ENCODE peak calls at places on chromosomes 7 and 10, in five cellular contexts. One of them, this sample, is unnamed.

GRCh38 chr10:17588420-17588819 is 28.8 kb downstream of the HACD1 start:
- DNase-seq in choroid plexus epithelial cell: no peak
- DNase-seq in activated naive CD4-positive, alpha-beta T cell: no peak
- DNase-seq in COLO829: no peak
- DNase-seq in GM18507: no peak
- DNase-seq in this sample: no peak

GRCh38 chr7:27066148-27066547 is 29.7 kb downstream of the HOXA1 start:
- DNase-seq in choroid plexus epithelial cell: no peak
- DNase-seq in GM18507: no peak
- DNase-seq in activated naive CD4-positive, alpha-beta T cell: no peak
- DNase-seq in COLO829: no peak
- DNase-seq in this sample: no peak

GRCh38 chr7:102914585-102914984 is 1.8 kb downstream of the LRRC17 start:
- DNase-seq in COLO829: no peak
- DNase-seq in GM18507: no peak
- DNase-seq in activated naive CD4-positive, alpha-beta T cell: no peak
- DNase-seq in choroid plexus epithelial cell: peak; percentile 96
- DNase-seq in this sample: no peak

GRCh38 chr7:55550838-55551537 is 21.3 kb downstream of the VOPP1 start:
- DNase-seq in COLO829: no peak
- DNase-seq in activated naive CD4-positive, alpha-beta T cell: no peak
- DNase-seq in choroid plexus epithelial cell: no peak
- DNase-seq in GM18507: no peak
- DNase-seq in this sample: no peak

GRCh38 chr10:132904814-132905649 is 37.3 kb downstream of the CFAP46 start:
- DNase-seq in GM18507: no peak
- DNase-seq in choroid plexus epithelial cell: no peak
- DNase-seq in COLO829: no peak
- DNase-seq in activated naive CD4-positive, alpha-beta T cell: no peak
- DNase-seq in this sample: no peak

GRCh38 chr10:124719213-124719851 is 24.8 kb downstream of the FAM53B start:
- DNase-seq in GM18507: no peak
- DNase-seq in activated naive CD4-positive, alpha-beta T cell: peak; percentile 16
- DNase-seq in COLO829: no peak
- DNase-seq in choroid plexus epithelial cell: peak; percentile 52
- DNase-seq in this sample: no peak

GRCh38 chr10:78248651-78249464 is 215.2 kb downstream of the RPS24 start:
- DNase-seq in GM18507: no peak
- DNase-seq in COLO829: no peak
- DNase-seq in activated naive CD4-positive, alpha-beta T cell: no peak
- DNase-seq in choroid plexus epithelial cell: peak; percentile 46
- DNase-seq in this sample: no peak

GRCh38 chr10:118241229-118242137 is 100.6 kb downstream of the FAM204A start:
- DNase-seq in COLO829: peak; percentile 56
- DNase-seq in GM18507: no peak
- DNase-seq in activated naive CD4-positive, alpha-beta T cell: peak; percentile 6
- DNase-seq in choroid plexus epithelial cell: peak; percentile 90
- DNase-seq in this sample: peak; percentile 38

GRCh38 chr10:101892782-101893391 is 49.3 kb upstream of the KCNIP2 start:
- DNase-seq in GM18507: no peak
- DNase-seq in activated naive CD4-positive, alpha-beta T cell: no peak
- DNase-seq in COLO829: no peak
- DNase-seq in choroid plexus epithelial cell: no peak
- DNase-seq in this sample: no peak

GRCh38 chr10:49108656-49109055 is 6.7 kb downstream of the VSTM4 start:
- DNase-seq in COLO829: no peak
- DNase-seq in choroid plexus epithelial cell: no peak
- DNase-seq in GM18507: no peak
- DNase-seq in activated naive CD4-positive, alpha-beta T cell: no peak
- DNase-seq in this sample: no peak

GRCh38 chr10:79399242-79399831 is 46.1 kb downstream of the ZCCHC24 start:
- DNase-seq in activated naive CD4-positive, alpha-beta T cell: no peak
- DNase-seq in choroid plexus epithelial cell: peak; percentile 99
- DNase-seq in GM18507: no peak
- DNase-seq in COLO829: peak; percentile 81
- DNase-seq in this sample: no peak

GRCh38 chr7:104299323-104299722 is 29.1 kb upstream of the LHFPL3 start:
- DNase-seq in choroid plexus epithelial cell: no peak
- DNase-seq in GM18507: no peak
- DNase-seq in COLO829: no peak
- DNase-seq in activated naive CD4-positive, alpha-beta T cell: no peak
- DNase-seq in this sample: no peak

GRCh38 chr10:89206402-89207180 is 526 bp downstream of the CH25H start:
- DNase-seq in choroid plexus epithelial cell: peak; percentile 59
- DNase-seq in COLO829: no peak
- DNase-seq in activated naive CD4-positive, alpha-beta T cell: peak; percentile 7
- DNase-seq in GM18507: no peak
- DNase-seq in this sample: no peak

GRCh38 chr7:143284591-143285453 is at the start of gene TMEM139:
- DNase-seq in choroid plexus epithelial cell: no peak
- DNase-seq in COLO829: no peak
- DNase-seq in GM18507: no peak
- DNase-seq in activated naive CD4-positive, alpha-beta T cell: no peak
- DNase-seq in this sample: no peak

GRCh38 chr7:82700739-82701138 is 257.2 kb upstream of the CACNA2D1 start:
- DNase-seq in COLO829: no peak
- DNase-seq in choroid plexus epithelial cell: no peak
- DNase-seq in GM18507: no peak
- DNase-seq in activated naive CD4-positive, alpha-beta T cell: no peak
- DNase-seq in this sample: no peak

GRCh38 chr7:148334959-148335577 is 255.5 kb upstream of the C7orf33 start:
- DNase-seq in choroid plexus epithelial cell: peak; percentile 50
- DNase-seq in COLO829: no peak
- DNase-seq in GM18507: no peak
- DNase-seq in activated naive CD4-positive, alpha-beta T cell: no peak
- DNase-seq in this sample: no peak

GRCh38 chr7:148153611-148154010 is 437.0 kb upstream of the C7orf33 start:
- DNase-seq in GM18507: no peak
- DNase-seq in COLO829: no peak
- DNase-seq in choroid plexus epithelial cell: no peak
- DNase-seq in activated naive CD4-positive, alpha-beta T cell: no peak
- DNase-seq in this sample: no peak

GRCh38 chr10:97714401-97715258 is 1.1 kb downstream of the MARVELD1 start:
- DNase-seq in COLO829: no peak
- DNase-seq in GM18507: no peak
- DNase-seq in choroid plexus epithelial cell: peak; percentile 70
- DNase-seq in activated naive CD4-positive, alpha-beta T cell: no peak
- DNase-seq in this sample: no peak

GRCh38 chr7:130553398-130554029 is 61.6 kb downstream of the MEST start:
- DNase-seq in activated naive CD4-positive, alpha-beta T cell: no peak
- DNase-seq in choroid plexus epithelial cell: no peak
- DNase-seq in GM18507: no peak
- DNase-seq in COLO829: no peak
- DNase-seq in this sample: no peak

GRCh38 chr7:157278791-157279678 is 57.8 kb upstream of the DNAJB6 start:
- DNase-seq in choroid plexus epithelial cell: no peak
- DNase-seq in GM18507: peak; percentile 64
- DNase-seq in activated naive CD4-positive, alpha-beta T cell: no peak
- DNase-seq in COLO829: no peak
- DNase-seq in this sample: no peak

GRCh38 chr10:77592946-77593636 is 44.5 kb downstream of the KCNMA1 start:
- DNase-seq in COLO829: no peak
- DNase-seq in GM18507: no peak
- DNase-seq in activated naive CD4-positive, alpha-beta T cell: no peak
- DNase-seq in choroid plexus epithelial cell: peak; percentile 85
- DNase-seq in this sample: no peak

GRCh38 chr10:11057448-11057847 is 39.8 kb downstream of the CELF2 start:
- DNase-seq in activated naive CD4-positive, alpha-beta T cell: no peak
- DNase-seq in choroid plexus epithelial cell: no peak
- DNase-seq in GM18507: no peak
- DNase-seq in COLO829: no peak
- DNase-seq in this sample: no peak

GRCh38 chr7:155935726-155936125 is 123.5 kb upstream of the SHH start:
- DNase-seq in activated naive CD4-positive, alpha-beta T cell: no peak
- DNase-seq in COLO829: no peak
- DNase-seq in GM18507: no peak
- DNase-seq in choroid plexus epithelial cell: no peak
- DNase-seq in this sample: no peak

GRCh38 chr7:158804335-158804734 is 25.0 kb downstream of the ESYT2 start:
- DNase-seq in choroid plexus epithelial cell: no peak
- DNase-seq in GM18507: no peak
- DNase-seq in COLO829: no peak
- DNase-seq in activated naive CD4-positive, alpha-beta T cell: no peak
- DNase-seq in this sample: no peak

GRCh38 chr10:119416855-119417254 is 125.7 kb downstream of the RGS10 start:
- DNase-seq in GM18507: peak; percentile 74
- DNase-seq in choroid plexus epithelial cell: peak; percentile 68
- DNase-seq in COLO829: peak; percentile 21
- DNase-seq in activated naive CD4-positive, alpha-beta T cell: peak; percentile 14
- DNase-seq in this sample: peak; percentile 9

GRCh38 chr7:44308741-44309270 is 16.6 kb downstream of the CAMK2B start:
- DNase-seq in activated naive CD4-positive, alpha-beta T cell: no peak
- DNase-seq in choroid plexus epithelial cell: no peak
- DNase-seq in COLO829: no peak
- DNase-seq in GM18507: no peak
- DNase-seq in this sample: no peak

GRCh38 chr7:57437581-57437980 is 12.4 kb upstream of the ZNF716 start:
- DNase-seq in choroid plexus epithelial cell: no peak
- DNase-seq in COLO829: no peak
- DNase-seq in GM18507: no peak
- DNase-seq in activated naive CD4-positive, alpha-beta T cell: no peak
- DNase-seq in this sample: no peak

GRCh38 chr7:135499818-135500217 is 10.1 kb downstream of the CNOT4 start:
- DNase-seq in COLO829: no peak
- DNase-seq in GM18507: no peak
- DNase-seq in activated naive CD4-positive, alpha-beta T cell: no peak
- DNase-seq in choroid plexus epithelial cell: no peak
- DNase-seq in this sample: no peak

GRCh38 chr10:32189400-32190084 is 133.3 kb upstream of the KIF5B start:
- DNase-seq in activated naive CD4-positive, alpha-beta T cell: no peak
- DNase-seq in GM18507: no peak
- DNase-seq in COLO829: peak; percentile 51
- DNase-seq in choroid plexus epithelial cell: peak; percentile 47
- DNase-seq in this sample: no peak

GRCh38 chr10:95444792-95445191 is 116.4 kb downstream of the SORBS1 start:
- DNase-seq in GM18507: no peak
- DNase-seq in choroid plexus epithelial cell: no peak
- DNase-seq in activated naive CD4-positive, alpha-beta T cell: no peak
- DNase-seq in COLO829: no peak
- DNase-seq in this sample: no peak

GRCh38 chr10:51100221-51100620 is 25.9 kb downstream of the PRKG1 start:
- DNase-seq in choroid plexus epithelial cell: peak; percentile 24
- DNase-seq in GM18507: no peak
- DNase-seq in activated naive CD4-positive, alpha-beta T cell: no peak
- DNase-seq in COLO829: no peak
- DNase-seq in this sample: no peak

GRCh38 chr7:96034940-96035727 is 262.8 kb downstream of the DYNC1I1 start:
- DNase-seq in COLO829: no peak
- DNase-seq in activated naive CD4-positive, alpha-beta T cell: no peak
- DNase-seq in GM18507: no peak
- DNase-seq in choroid plexus epithelial cell: no peak
- DNase-seq in this sample: peak; percentile 72

GRCh38 chr7:107879400-107880035 is 11.5 kb upstream of the DLD start:
- DNase-seq in COLO829: peak; percentile 75
- DNase-seq in GM18507: no peak
- DNase-seq in activated naive CD4-positive, alpha-beta T cell: no peak
- DNase-seq in choroid plexus epithelial cell: peak; percentile 81
- DNase-seq in this sample: peak; percentile 14

GRCh38 chr7:92293887-92294616 is 48.3 kb downstream of the ANKIB1 start:
- DNase-seq in GM18507: no peak
- DNase-seq in choroid plexus epithelial cell: peak; percentile 34
- DNase-seq in activated naive CD4-positive, alpha-beta T cell: no peak
- DNase-seq in COLO829: no peak
- DNase-seq in this sample: no peak

GRCh38 chr7:101527844-101528667 is 101.0 kb downstream of the MYL10 start:
- DNase-seq in GM18507: no peak
- DNase-seq in COLO829: no peak
- DNase-seq in choroid plexus epithelial cell: no peak
- DNase-seq in activated naive CD4-positive, alpha-beta T cell: no peak
- DNase-seq in this sample: no peak

GRCh38 chr10:24428410-24428782 is 219.5 kb downstream of the KIAA1217 start:
- DNase-seq in activated naive CD4-positive, alpha-beta T cell: no peak
- DNase-seq in choroid plexus epithelial cell: peak; percentile 84
- DNase-seq in GM18507: no peak
- DNase-seq in COLO829: no peak
- DNase-seq in this sample: no peak

GRCh38 chr7:2355079-2356008 is 717 bp downstream of the EIF3B start:
- DNase-seq in choroid plexus epithelial cell: no peak
- DNase-seq in activated naive CD4-positive, alpha-beta T cell: no peak
- DNase-seq in GM18507: no peak
- DNase-seq in COLO829: no peak
- DNase-seq in this sample: no peak

GRCh38 chr10:124266468-124267230 is 152.1 kb downstream of the OAT start:
- DNase-seq in choroid plexus epithelial cell: peak; percentile 12
- DNase-seq in activated naive CD4-positive, alpha-beta T cell: no peak
- DNase-seq in COLO829: no peak
- DNase-seq in GM18507: no peak
- DNase-seq in this sample: no peak

This sample was measured in NCI-H187.